ENCODE peak calls at places on chromosome 4, in nine cellular contexts. One of them, this sample, is unnamed.

GRCh38 chr4:122845760-122846159 is 19.1 kb downstream of the FGF2 start:
- DNase-seq in COR-L47: no peak
- DNase-seq in CD4-positive, alpha-beta memory T cell: no peak
- DNase-seq in fibroblast of mammary gland: no peak
- DNase-seq in stimulated activated effector memory CD8-positive, alpha-beta T cell treated with anti-CD3 and anti-CD28 coated beads, Interleukin-12 subunit alpha, Interleukin-12 subunit beta, amount 100 ng/mL, for 72 hours: no peak
- DNase-seq in nephron progenitor cell: no peak
- DNase-seq in ELF-1: no peak
- DNase-seq in GM20000: no peak
- DNase-seq in stimulated activated CD8-positive, alpha-beta memory T cell treated with anti-CD3 and anti-CD28 coated beads, Interleukin-7, amount 100 ng/mL, for 1 hour: no peak
- DNase-seq in this sample: no peak

GRCh38 chr4:121053601-121054143 is 18.7 kb downstream of the NDNF start:
- DNase-seq in COR-L47: no peak
- DNase-seq in CD4-positive, alpha-beta memory T cell: no peak
- DNase-seq in fibroblast of mammary gland: peak; percentile 40
- DNase-seq in stimulated activated effector memory CD8-positive, alpha-beta T cell treated with anti-CD3 and anti-CD28 coated beads, Interleukin-12 subunit alpha, Interleukin-12 subunit beta, amount 100 ng/mL, for 72 hours: no peak
- DNase-seq in nephron progenitor cell: no peak
- DNase-seq in ELF-1: no peak
- DNase-seq in GM20000: no peak
- DNase-seq in stimulated activated CD8-positive, alpha-beta memory T cell treated with anti-CD3 and anti-CD28 coated beads, Interleukin-7, amount 100 ng/mL, for 1 hour: no peak
- DNase-seq in this sample: no peak

GRCh38 chr4:184446132-184446531 is 28.2 kb downstream of the IRF2 start:
- DNase-seq in COR-L47: peak; percentile 5
- DNase-seq in CD4-positive, alpha-beta memory T cell: no peak
- DNase-seq in fibroblast of mammary gland: no peak
- DNase-seq in stimulated activated effector memory CD8-positive, alpha-beta T cell treated with anti-CD3 and anti-CD28 coated beads, Interleukin-12 subunit alpha, Interleukin-12 subunit beta, amount 100 ng/mL, for 72 hours: no peak
- DNase-seq in nephron progenitor cell: no peak
- DNase-seq in ELF-1: no peak
- DNase-seq in GM20000: no peak
- DNase-seq in stimulated activated CD8-positive, alpha-beta memory T cell treated with anti-CD3 and anti-CD28 coated beads, Interleukin-7, amount 100 ng/mL, for 1 hour: no peak
- DNase-seq in this sample: no peak

GRCh38 chr4:157045507-157046127 is 30.3 kb upstream of the GLRB start:
- DNase-seq in COR-L47: peak; percentile 39
- DNase-seq in CD4-positive, alpha-beta memory T cell: no peak
- DNase-seq in fibroblast of mammary gland: peak; percentile 81
- DNase-seq in stimulated activated effector memory CD8-positive, alpha-beta T cell treated with anti-CD3 and anti-CD28 coated beads, Interleukin-12 subunit alpha, Interleukin-12 subunit beta, amount 100 ng/mL, for 72 hours: no peak
- DNase-seq in nephron progenitor cell: peak; percentile 21
- DNase-seq in ELF-1: peak; percentile 8
- DNase-seq in GM20000: peak; percentile 20
- DNase-seq in stimulated activated CD8-positive, alpha-beta memory T cell treated with anti-CD3 and anti-CD28 coated beads, Interleukin-7, amount 100 ng/mL, for 1 hour: no peak
- DNase-seq in this sample: peak; percentile 81

GRCh38 chr4:54061067-54061466 is 3.3 kb downstream of the CHIC2 start:
- DNase-seq in COR-L47: no peak
- DNase-seq in CD4-positive, alpha-beta memory T cell: no peak
- DNase-seq in fibroblast of mammary gland: no peak
- DNase-seq in stimulated activated effector memory CD8-positive, alpha-beta T cell treated with anti-CD3 and anti-CD28 coated beads, Interleukin-12 subunit alpha, Interleukin-12 subunit beta, amount 100 ng/mL, for 72 hours: no peak
- DNase-seq in nephron progenitor cell: no peak
- DNase-seq in ELF-1: no peak
- DNase-seq in GM20000: no peak
- DNase-seq in stimulated activated CD8-positive, alpha-beta memory T cell treated with anti-CD3 and anti-CD28 coated beads, Interleukin-7, amount 100 ng/mL, for 1 hour: no peak
- DNase-seq in this sample: no peak

GRCh38 chr4:153757407-153757806 is 2.4 kb downstream of the RNF175 start:
- DNase-seq in COR-L47: no peak
- DNase-seq in CD4-positive, alpha-beta memory T cell: no peak
- DNase-seq in fibroblast of mammary gland: no peak
- DNase-seq in stimulated activated effector memory CD8-positive, alpha-beta T cell treated with anti-CD3 and anti-CD28 coated beads, Interleukin-12 subunit alpha, Interleukin-12 subunit beta, amount 100 ng/mL, for 72 hours: no peak
- DNase-seq in nephron progenitor cell: no peak
- DNase-seq in ELF-1: peak; percentile 48
- DNase-seq in GM20000: no peak
- DNase-seq in stimulated activated CD8-positive, alpha-beta memory T cell treated with anti-CD3 and anti-CD28 coated beads, Interleukin-7, amount 100 ng/mL, for 1 hour: no peak
- DNase-seq in this sample: no peak

GRCh38 chr4:1982124-1983052 is 26.4 kb downstream of the NELFA start:
- DNase-seq in COR-L47: no peak
- DNase-seq in CD4-positive, alpha-beta memory T cell: no peak
- DNase-seq in fibroblast of mammary gland: no peak
- DNase-seq in stimulated activated effector memory CD8-positive, alpha-beta T cell treated with anti-CD3 and anti-CD28 coated beads, Interleukin-12 subunit alpha, Interleukin-12 subunit beta, amount 100 ng/mL, for 72 hours: no peak
- DNase-seq in nephron progenitor cell: no peak
- DNase-seq in ELF-1: no peak
- DNase-seq in GM20000: no peak
- DNase-seq in stimulated activated CD8-positive, alpha-beta memory T cell treated with anti-CD3 and anti-CD28 coated beads, Interleukin-7, amount 100 ng/mL, for 1 hour: no peak
- DNase-seq in this sample: no peak

GRCh38 chr4:177547985-177548384 is 105.7 kb upstream of the AGA start:
- DNase-seq in COR-L47: no peak
- DNase-seq in CD4-positive, alpha-beta memory T cell: no peak
- DNase-seq in fibroblast of mammary gland: no peak
- DNase-seq in stimulated activated effector memory CD8-positive, alpha-beta T cell treated with anti-CD3 and anti-CD28 coated beads, Interleukin-12 subunit alpha, Interleukin-12 subunit beta, amount 100 ng/mL, for 72 hours: no peak
- DNase-seq in nephron progenitor cell: no peak
- DNase-seq in ELF-1: no peak
- DNase-seq in GM20000: no peak
- DNase-seq in stimulated activated CD8-positive, alpha-beta memory T cell treated with anti-CD3 and anti-CD28 coated beads, Interleukin-7, amount 100 ng/mL, for 1 hour: no peak
- DNase-seq in this sample: no peak

GRCh38 chr4:7458066-7458425 is 23.3 kb upstream of the PSAPL1 start:
- DNase-seq in COR-L47: no peak
- DNase-seq in CD4-positive, alpha-beta memory T cell: no peak
- DNase-seq in fibroblast of mammary gland: no peak
- DNase-seq in stimulated activated effector memory CD8-positive, alpha-beta T cell treated with anti-CD3 and anti-CD28 coated beads, Interleukin-12 subunit alpha, Interleukin-12 subunit beta, amount 100 ng/mL, for 72 hours: no peak
- DNase-seq in nephron progenitor cell: no peak
- DNase-seq in ELF-1: no peak
- DNase-seq in GM20000: no peak
- DNase-seq in stimulated activated CD8-positive, alpha-beta memory T cell treated with anti-CD3 and anti-CD28 coated beads, Interleukin-7, amount 100 ng/mL, for 1 hour: no peak
- DNase-seq in this sample: no peak

GRCh38 chr4:101265816-101266172 is 81.5 kb downstream of the PPP3CA start:
- DNase-seq in COR-L47: no peak
- DNase-seq in CD4-positive, alpha-beta memory T cell: no peak
- DNase-seq in fibroblast of mammary gland: no peak
- DNase-seq in stimulated activated effector memory CD8-positive, alpha-beta T cell treated with anti-CD3 and anti-CD28 coated beads, Interleukin-12 subunit alpha, Interleukin-12 subunit beta, amount 100 ng/mL, for 72 hours: no peak
- DNase-seq in nephron progenitor cell: no peak
- DNase-seq in ELF-1: no peak
- DNase-seq in GM20000: no peak
- DNase-seq in stimulated activated CD8-positive, alpha-beta memory T cell treated with anti-CD3 and anti-CD28 coated beads, Interleukin-7, amount 100 ng/mL, for 1 hour: no peak
- DNase-seq in this sample: no peak

GRCh38 chr4:98873059-98873458 is 55.9 kb downstream of the EIF4E start:
- DNase-seq in COR-L47: no peak
- DNase-seq in CD4-positive, alpha-beta memory T cell: no peak
- DNase-seq in fibroblast of mammary gland: peak; percentile 38
- DNase-seq in stimulated activated effector memory CD8-positive, alpha-beta T cell treated with anti-CD3 and anti-CD28 coated beads, Interleukin-12 subunit alpha, Interleukin-12 subunit beta, amount 100 ng/mL, for 72 hours: no peak
- DNase-seq in nephron progenitor cell: no peak
- DNase-seq in ELF-1: no peak
- DNase-seq in GM20000: no peak
- DNase-seq in stimulated activated CD8-positive, alpha-beta memory T cell treated with anti-CD3 and anti-CD28 coated beads, Interleukin-7, amount 100 ng/mL, for 1 hour: no peak
- DNase-seq in this sample: no peak

GRCh38 chr4:160717848-160718247 is 1446.0 kb downstream of the FSTL5 start:
- DNase-seq in COR-L47: no peak
- DNase-seq in CD4-positive, alpha-beta memory T cell: no peak
- DNase-seq in fibroblast of mammary gland: no peak
- DNase-seq in stimulated activated effector memory CD8-positive, alpha-beta T cell treated with anti-CD3 and anti-CD28 coated beads, Interleukin-12 subunit alpha, Interleukin-12 subunit beta, amount 100 ng/mL, for 72 hours: no peak
- DNase-seq in nephron progenitor cell: no peak
- DNase-seq in ELF-1: no peak
- DNase-seq in GM20000: no peak
- DNase-seq in stimulated activated CD8-positive, alpha-beta memory T cell treated with anti-CD3 and anti-CD28 coated beads, Interleukin-7, amount 100 ng/mL, for 1 hour: no peak
- DNase-seq in this sample: no peak

GRCh38 chr4:108574402-108574801 is 46.0 kb upstream of the RPL34 start:
- DNase-seq in COR-L47: no peak
- DNase-seq in CD4-positive, alpha-beta memory T cell: no peak
- DNase-seq in fibroblast of mammary gland: no peak
- DNase-seq in stimulated activated effector memory CD8-positive, alpha-beta T cell treated with anti-CD3 and anti-CD28 coated beads, Interleukin-12 subunit alpha, Interleukin-12 subunit beta, amount 100 ng/mL, for 72 hours: no peak
- DNase-seq in nephron progenitor cell: no peak
- DNase-seq in ELF-1: no peak
- DNase-seq in GM20000: no peak
- DNase-seq in stimulated activated CD8-positive, alpha-beta memory T cell treated with anti-CD3 and anti-CD28 coated beads, Interleukin-7, amount 100 ng/mL, for 1 hour: no peak
- DNase-seq in this sample: no peak

GRCh38 chr4:8071741-8072140 is 86.9 kb downstream of the ABLIM2 start:
- DNase-seq in COR-L47: peak; percentile 83
- DNase-seq in CD4-positive, alpha-beta memory T cell: no peak
- DNase-seq in fibroblast of mammary gland: no peak
- DNase-seq in stimulated activated effector memory CD8-positive, alpha-beta T cell treated with anti-CD3 and anti-CD28 coated beads, Interleukin-12 subunit alpha, Interleukin-12 subunit beta, amount 100 ng/mL, for 72 hours: no peak
- DNase-seq in nephron progenitor cell: no peak
- DNase-seq in ELF-1: no peak
- DNase-seq in GM20000: no peak
- DNase-seq in stimulated activated CD8-positive, alpha-beta memory T cell treated with anti-CD3 and anti-CD28 coated beads, Interleukin-7, amount 100 ng/mL, for 1 hour: no peak
- DNase-seq in this sample: no peak

GRCh38 chr4:129193357-129194100 is 97.6 kb downstream of the C4orf33 start:
- DNase-seq in COR-L47: no peak
- DNase-seq in CD4-positive, alpha-beta memory T cell: no peak
- DNase-seq in fibroblast of mammary gland: no peak
- DNase-seq in stimulated activated effector memory CD8-positive, alpha-beta T cell treated with anti-CD3 and anti-CD28 coated beads, Interleukin-12 subunit alpha, Interleukin-12 subunit beta, amount 100 ng/mL, for 72 hours: no peak
- DNase-seq in nephron progenitor cell: no peak
- DNase-seq in ELF-1: no peak
- DNase-seq in GM20000: no peak
- DNase-seq in stimulated activated CD8-positive, alpha-beta memory T cell treated with anti-CD3 and anti-CD28 coated beads, Interleukin-7, amount 100 ng/mL, for 1 hour: no peak
- DNase-seq in this sample: no peak

GRCh38 chr4:109921384-109921808 is 8.7 kb downstream of the EGF start:
- DNase-seq in COR-L47: no peak
- DNase-seq in CD4-positive, alpha-beta memory T cell: no peak
- DNase-seq in fibroblast of mammary gland: peak; percentile 74
- DNase-seq in stimulated activated effector memory CD8-positive, alpha-beta T cell treated with anti-CD3 and anti-CD28 coated beads, Interleukin-12 subunit alpha, Interleukin-12 subunit beta, amount 100 ng/mL, for 72 hours: no peak
- DNase-seq in nephron progenitor cell: no peak
- DNase-seq in ELF-1: peak; percentile 61
- DNase-seq in GM20000: no peak
- DNase-seq in stimulated activated CD8-positive, alpha-beta memory T cell treated with anti-CD3 and anti-CD28 coated beads, Interleukin-7, amount 100 ng/mL, for 1 hour: no peak
- DNase-seq in this sample: peak; percentile 14

GRCh38 chr4:21678711-21679110 is 269.9 kb downstream of the KCNIP4 start:
- DNase-seq in COR-L47: no peak
- DNase-seq in CD4-positive, alpha-beta memory T cell: no peak
- DNase-seq in fibroblast of mammary gland: no peak
- DNase-seq in stimulated activated effector memory CD8-positive, alpha-beta T cell treated with anti-CD3 and anti-CD28 coated beads, Interleukin-12 subunit alpha, Interleukin-12 subunit beta, amount 100 ng/mL, for 72 hours: no peak
- DNase-seq in nephron progenitor cell: no peak
- DNase-seq in ELF-1: no peak
- DNase-seq in GM20000: no peak
- DNase-seq in stimulated activated CD8-positive, alpha-beta memory T cell treated with anti-CD3 and anti-CD28 coated beads, Interleukin-7, amount 100 ng/mL, for 1 hour: no peak
- DNase-seq in this sample: no peak

GRCh38 chr4:102734591-102735385 is 26.0 kb downstream of the MANBA start:
- DNase-seq in COR-L47: no peak
- DNase-seq in CD4-positive, alpha-beta memory T cell: no peak
- DNase-seq in fibroblast of mammary gland: peak; percentile 53
- DNase-seq in stimulated activated effector memory CD8-positive, alpha-beta T cell treated with anti-CD3 and anti-CD28 coated beads, Interleukin-12 subunit alpha, Interleukin-12 subunit beta, amount 100 ng/mL, for 72 hours: no peak
- DNase-seq in nephron progenitor cell: no peak
- DNase-seq in ELF-1: no peak
- DNase-seq in GM20000: peak; percentile 57
- DNase-seq in stimulated activated CD8-positive, alpha-beta memory T cell treated with anti-CD3 and anti-CD28 coated beads, Interleukin-7, amount 100 ng/mL, for 1 hour: no peak
- DNase-seq in this sample: no peak

GRCh38 chr4:118727360-118727759 is 42.2 kb downstream of the METTL14 start:
- DNase-seq in COR-L47: no peak
- DNase-seq in CD4-positive, alpha-beta memory T cell: no peak
- DNase-seq in fibroblast of mammary gland: no peak
- DNase-seq in stimulated activated effector memory CD8-positive, alpha-beta T cell treated with anti-CD3 and anti-CD28 coated beads, Interleukin-12 subunit alpha, Interleukin-12 subunit beta, amount 100 ng/mL, for 72 hours: no peak
- DNase-seq in nephron progenitor cell: no peak
- DNase-seq in ELF-1: no peak
- DNase-seq in GM20000: no peak
- DNase-seq in stimulated activated CD8-positive, alpha-beta memory T cell treated with anti-CD3 and anti-CD28 coated beads, Interleukin-7, amount 100 ng/mL, for 1 hour: no peak
- DNase-seq in this sample: no peak

GRCh38 chr4:55365347-55365728 is 19.3 kb downstream of the SRD5A3 start:
- DNase-seq in COR-L47: no peak
- DNase-seq in CD4-positive, alpha-beta memory T cell: no peak
- DNase-seq in fibroblast of mammary gland: no peak
- DNase-seq in stimulated activated effector memory CD8-positive, alpha-beta T cell treated with anti-CD3 and anti-CD28 coated beads, Interleukin-12 subunit alpha, Interleukin-12 subunit beta, amount 100 ng/mL, for 72 hours: no peak
- DNase-seq in nephron progenitor cell: no peak
- DNase-seq in ELF-1: no peak
- DNase-seq in GM20000: no peak
- DNase-seq in stimulated activated CD8-positive, alpha-beta memory T cell treated with anti-CD3 and anti-CD28 coated beads, Interleukin-7, amount 100 ng/mL, for 1 hour: no peak
- DNase-seq in this sample: no peak

GRCh38 chr4:68299492-68300457 is 50.1 kb downstream of the YTHDC1 start:
- DNase-seq in COR-L47: no peak
- DNase-seq in CD4-positive, alpha-beta memory T cell: no peak
- DNase-seq in fibroblast of mammary gland: no peak
- DNase-seq in stimulated activated effector memory CD8-positive, alpha-beta T cell treated with anti-CD3 and anti-CD28 coated beads, Interleukin-12 subunit alpha, Interleukin-12 subunit beta, amount 100 ng/mL, for 72 hours: no peak
- DNase-seq in nephron progenitor cell: no peak
- DNase-seq in ELF-1: no peak
- DNase-seq in GM20000: no peak
- DNase-seq in stimulated activated CD8-positive, alpha-beta memory T cell treated with anti-CD3 and anti-CD28 coated beads, Interleukin-7, amount 100 ng/mL, for 1 hour: no peak
- DNase-seq in this sample: no peak

GRCh38 chr4:26789208-26789607 is 71.4 kb upstream of the STIM2 start:
- DNase-seq in COR-L47: no peak
- DNase-seq in CD4-positive, alpha-beta memory T cell: no peak
- DNase-seq in fibroblast of mammary gland: peak; percentile 17
- DNase-seq in stimulated activated effector memory CD8-positive, alpha-beta T cell treated with anti-CD3 and anti-CD28 coated beads, Interleukin-12 subunit alpha, Interleukin-12 subunit beta, amount 100 ng/mL, for 72 hours: no peak
- DNase-seq in nephron progenitor cell: no peak
- DNase-seq in ELF-1: no peak
- DNase-seq in GM20000: no peak
- DNase-seq in stimulated activated CD8-positive, alpha-beta memory T cell treated with anti-CD3 and anti-CD28 coated beads, Interleukin-7, amount 100 ng/mL, for 1 hour: no peak
- DNase-seq in this sample: no peak

GRCh38 chr4:180827193-180827592 is 1416.0 kb upstream of the TENM3 start:
- DNase-seq in COR-L47: no peak
- DNase-seq in CD4-positive, alpha-beta memory T cell: no peak
- DNase-seq in fibroblast of mammary gland: peak; percentile 43
- DNase-seq in stimulated activated effector memory CD8-positive, alpha-beta T cell treated with anti-CD3 and anti-CD28 coated beads, Interleukin-12 subunit alpha, Interleukin-12 subunit beta, amount 100 ng/mL, for 72 hours: no peak
- DNase-seq in nephron progenitor cell: no peak
- DNase-seq in ELF-1: no peak
- DNase-seq in GM20000: peak; percentile 19
- DNase-seq in stimulated activated CD8-positive, alpha-beta memory T cell treated with anti-CD3 and anti-CD28 coated beads, Interleukin-7, amount 100 ng/mL, for 1 hour: no peak
- DNase-seq in this sample: peak; percentile 45

GRCh38 chr4:107740950-107741701 is 21.1 kb upstream of the PAPSS1 start:
- DNase-seq in COR-L47: no peak
- DNase-seq in CD4-positive, alpha-beta memory T cell: no peak
- DNase-seq in fibroblast of mammary gland: peak; percentile 63
- DNase-seq in stimulated activated effector memory CD8-positive, alpha-beta T cell treated with anti-CD3 and anti-CD28 coated beads, Interleukin-12 subunit alpha, Interleukin-12 subunit beta, amount 100 ng/mL, for 72 hours: no peak
- DNase-seq in nephron progenitor cell: peak; percentile 23
- DNase-seq in ELF-1: peak; percentile 37
- DNase-seq in GM20000: no peak
- DNase-seq in stimulated activated CD8-positive, alpha-beta memory T cell treated with anti-CD3 and anti-CD28 coated beads, Interleukin-7, amount 100 ng/mL, for 1 hour: no peak
- DNase-seq in this sample: no peak

GRCh38 chr4:127632420-127633403 is at the start of gene INTU:
- DNase-seq in COR-L47: peak; percentile 88
- DNase-seq in CD4-positive, alpha-beta memory T cell: no peak
- DNase-seq in fibroblast of mammary gland: peak; percentile 95
- DNase-seq in stimulated activated effector memory CD8-positive, alpha-beta T cell treated with anti-CD3 and anti-CD28 coated beads, Interleukin-12 subunit alpha, Interleukin-12 subunit beta, amount 100 ng/mL, for 72 hours: no peak
- DNase-seq in nephron progenitor cell: peak; percentile 89
- DNase-seq in ELF-1: peak; percentile 97
- DNase-seq in GM20000: peak; percentile 52
- DNase-seq in stimulated activated CD8-positive, alpha-beta memory T cell treated with anti-CD3 and anti-CD28 coated beads, Interleukin-7, amount 100 ng/mL, for 1 hour: no peak
- DNase-seq in this sample: peak; percentile 97

GRCh38 chr4:64880557-64880956 is 471.3 kb upstream of the TECRL start:
- DNase-seq in COR-L47: no peak
- DNase-seq in CD4-positive, alpha-beta memory T cell: no peak
- DNase-seq in fibroblast of mammary gland: no peak
- DNase-seq in stimulated activated effector memory CD8-positive, alpha-beta T cell treated with anti-CD3 and anti-CD28 coated beads, Interleukin-12 subunit alpha, Interleukin-12 subunit beta, amount 100 ng/mL, for 72 hours: no peak
- DNase-seq in nephron progenitor cell: no peak
- DNase-seq in ELF-1: no peak
- DNase-seq in GM20000: no peak
- DNase-seq in stimulated activated CD8-positive, alpha-beta memory T cell treated with anti-CD3 and anti-CD28 coated beads, Interleukin-7, amount 100 ng/mL, for 1 hour: no peak
- DNase-seq in this sample: no peak

GRCh38 chr4:29541757-29542156 is 1178.4 kb upstream of the PCDH7 start:
- DNase-seq in COR-L47: no peak
- DNase-seq in CD4-positive, alpha-beta memory T cell: no peak
- DNase-seq in fibroblast of mammary gland: no peak
- DNase-seq in stimulated activated effector memory CD8-positive, alpha-beta T cell treated with anti-CD3 and anti-CD28 coated beads, Interleukin-12 subunit alpha, Interleukin-12 subunit beta, amount 100 ng/mL, for 72 hours: no peak
- DNase-seq in nephron progenitor cell: no peak
- DNase-seq in ELF-1: no peak
- DNase-seq in GM20000: no peak
- DNase-seq in stimulated activated CD8-positive, alpha-beta memory T cell treated with anti-CD3 and anti-CD28 coated beads, Interleukin-7, amount 100 ng/mL, for 1 hour: no peak
- DNase-seq in this sample: no peak

This sample was measured in pons.